ENCODE peak calls at places on chromosomes 7 and 10, in five cellular contexts. One of them, this sample, is unnamed.
A peak's percentile ranks its signal among the peaks of the same experiment; 100 is the strongest.

GRCh38 chr7:95509199-95509598 is 23.5 kb downstream of the ASB4 start:
- DNase-seq in activated T-cell treated with anti-CD3 and anti-CD28 coated beads for 1 hour: no peak
- DNase-seq in stimulated activated CD4-positive, alpha-beta T cell treated with anti-CD3 and anti-CD28 coated beads, Interleukin-4, amount 100 ng/mL, for 48 hours: no peak
- DNase-seq in HTR-8/SVneo: no peak
- DNase-seq in effector memory CD4-positive, alpha-beta T cell: no peak
- DNase-seq in this sample: no peak

GRCh38 chr10:96280859-96281258 is 9.5 kb upstream of the BLNK start:
- DNase-seq in activated T-cell treated with anti-CD3 and anti-CD28 coated beads for 1 hour: no peak
- DNase-seq in stimulated activated CD4-positive, alpha-beta T cell treated with anti-CD3 and anti-CD28 coated beads, Interleukin-4, amount 100 ng/mL, for 48 hours: no peak
- DNase-seq in HTR-8/SVneo: no peak
- DNase-seq in effector memory CD4-positive, alpha-beta T cell: no peak
- DNase-seq in this sample: no peak

GRCh38 chr10:33352154-33352553 is 17.7 kb upstream of the NRP1 start:
- DNase-seq in activated T-cell treated with anti-CD3 and anti-CD28 coated beads for 1 hour: no peak
- DNase-seq in stimulated activated CD4-positive, alpha-beta T cell treated with anti-CD3 and anti-CD28 coated beads, Interleukin-4, amount 100 ng/mL, for 48 hours: no peak
- DNase-seq in HTR-8/SVneo: no peak
- DNase-seq in effector memory CD4-positive, alpha-beta T cell: no peak
- DNase-seq in this sample: no peak

GRCh38 chr10:110279062-110279986 is 25.4 kb downstream of the SMNDC1 start:
- DNase-seq in activated T-cell treated with anti-CD3 and anti-CD28 coated beads for 1 hour: peak; percentile 23
- DNase-seq in stimulated activated CD4-positive, alpha-beta T cell treated with anti-CD3 and anti-CD28 coated beads, Interleukin-4, amount 100 ng/mL, for 48 hours: peak; percentile 11
- DNase-seq in HTR-8/SVneo: peak; percentile 23
- DNase-seq in effector memory CD4-positive, alpha-beta T cell: peak; percentile 25
- DNase-seq in this sample: peak; percentile 38

GRCh38 chr10:4506087-4506486 is 319.9 kb upstream of the AKR1E2 start:
- DNase-seq in activated T-cell treated with anti-CD3 and anti-CD28 coated beads for 1 hour: no peak
- DNase-seq in stimulated activated CD4-positive, alpha-beta T cell treated with anti-CD3 and anti-CD28 coated beads, Interleukin-4, amount 100 ng/mL, for 48 hours: no peak
- DNase-seq in HTR-8/SVneo: no peak
- DNase-seq in effector memory CD4-positive, alpha-beta T cell: no peak
- DNase-seq in this sample: no peak

GRCh38 chr10:63720689-63721088 is 199.5 kb downstream of the REEP3 start:
- DNase-seq in activated T-cell treated with anti-CD3 and anti-CD28 coated beads for 1 hour: no peak
- DNase-seq in stimulated activated CD4-positive, alpha-beta T cell treated with anti-CD3 and anti-CD28 coated beads, Interleukin-4, amount 100 ng/mL, for 48 hours: no peak
- DNase-seq in HTR-8/SVneo: no peak
- DNase-seq in effector memory CD4-positive, alpha-beta T cell: no peak
- DNase-seq in this sample: peak; percentile 15

GRCh38 chr7:129793506-129794310 is 159.1 kb downstream of the UBE2H start:
- DNase-seq in activated T-cell treated with anti-CD3 and anti-CD28 coated beads for 1 hour: no peak
- DNase-seq in stimulated activated CD4-positive, alpha-beta T cell treated with anti-CD3 and anti-CD28 coated beads, Interleukin-4, amount 100 ng/mL, for 48 hours: no peak
- DNase-seq in HTR-8/SVneo: no peak
- DNase-seq in effector memory CD4-positive, alpha-beta T cell: no peak
- DNase-seq in this sample: no peak

GRCh38 chr7:106773228-106773627 is 91.9 kb upstream of the PIK3CG start:
- DNase-seq in activated T-cell treated with anti-CD3 and anti-CD28 coated beads for 1 hour: no peak
- DNase-seq in stimulated activated CD4-positive, alpha-beta T cell treated with anti-CD3 and anti-CD28 coated beads, Interleukin-4, amount 100 ng/mL, for 48 hours: no peak
- DNase-seq in HTR-8/SVneo: no peak
- DNase-seq in effector memory CD4-positive, alpha-beta T cell: no peak
- DNase-seq in this sample: no peak

GRCh38 chr10:121609426-121610380 is 11.5 kb upstream of the FGFR2 start:
- DNase-seq in activated T-cell treated with anti-CD3 and anti-CD28 coated beads for 1 hour: no peak
- DNase-seq in stimulated activated CD4-positive, alpha-beta T cell treated with anti-CD3 and anti-CD28 coated beads, Interleukin-4, amount 100 ng/mL, for 48 hours: no peak
- DNase-seq in HTR-8/SVneo: no peak
- DNase-seq in effector memory CD4-positive, alpha-beta T cell: no peak
- DNase-seq in this sample: no peak

GRCh38 chr7:133021196-133021595 is 60.7 kb downstream of the CHCHD3 start:
- DNase-seq in activated T-cell treated with anti-CD3 and anti-CD28 coated beads for 1 hour: no peak
- DNase-seq in stimulated activated CD4-positive, alpha-beta T cell treated with anti-CD3 and anti-CD28 coated beads, Interleukin-4, amount 100 ng/mL, for 48 hours: no peak
- DNase-seq in HTR-8/SVneo: no peak
- DNase-seq in effector memory CD4-positive, alpha-beta T cell: no peak
- DNase-seq in this sample: no peak

GRCh38 chr7:7219216-7219615 is 36.9 kb downstream of the C1GALT1 start:
- DNase-seq in activated T-cell treated with anti-CD3 and anti-CD28 coated beads for 1 hour: no peak
- DNase-seq in stimulated activated CD4-positive, alpha-beta T cell treated with anti-CD3 and anti-CD28 coated beads, Interleukin-4, amount 100 ng/mL, for 48 hours: no peak
- DNase-seq in HTR-8/SVneo: no peak
- DNase-seq in effector memory CD4-positive, alpha-beta T cell: no peak
- DNase-seq in this sample: no peak

GRCh38 chr10:24816997-24817396 is 93.3 kb upstream of the ARHGAP21 start:
- DNase-seq in activated T-cell treated with anti-CD3 and anti-CD28 coated beads for 1 hour: no peak
- DNase-seq in stimulated activated CD4-positive, alpha-beta T cell treated with anti-CD3 and anti-CD28 coated beads, Interleukin-4, amount 100 ng/mL, for 48 hours: no peak
- DNase-seq in HTR-8/SVneo: no peak
- DNase-seq in effector memory CD4-positive, alpha-beta T cell: no peak
- DNase-seq in this sample: no peak